ENCODE peak calls at places on chromosomes 12 and 14, in seven cellular contexts. One of them, this sample, is unnamed.

GRCh38 chr12:99959549-99960170 is 25.1 kb downstream of the ANKS1B start:
- DNase-seq in IMR-90: no peak
- DNase-seq in SK-N-SH: peak
- DNase-seq in fibroblast of lung: peak
- DNase-seq in A549: peak
- DNase-seq in pancreas: no peak
- DNase-seq in upper lobe of right lung: no peak
- DNase-seq in this sample: no peak

GRCh38 chr14:102893452-102893851 is 29.0 kb upstream of the AMN start:
- DNase-seq in upper lobe of right lung: peak
- DNase-seq in IMR-90: peak
- DNase-seq in SK-N-SH: no peak
- DNase-seq in pancreas: no peak
- DNase-seq in fibroblast of lung: peak
- DNase-seq in A549: no peak
- DNase-seq in this sample: peak

GRCh38 chr12:79019672-79020071 is 155.1 kb downstream of the SYT1 start:
- DNase-seq in A549: no peak
- DNase-seq in fibroblast of lung: no peak
- DNase-seq in pancreas: no peak
- DNase-seq in SK-N-SH: no peak
- DNase-seq in upper lobe of right lung: no peak
- DNase-seq in IMR-90: no peak
- DNase-seq in this sample: no peak

GRCh38 chr14:100874411-100875091 is 29.0 kb downstream of the RTL1 start:
- DNase-seq in SK-N-SH: no peak
- DNase-seq in IMR-90: no peak
- DNase-seq in A549: no peak
- DNase-seq in fibroblast of lung: no peak
- DNase-seq in pancreas: peak
- DNase-seq in upper lobe of right lung: peak
- DNase-seq in this sample: no peak

GRCh38 chr12:90261283-90261682 is 552.6 kb upstream of the ATP2B1 start:
- DNase-seq in SK-N-SH: no peak
- DNase-seq in pancreas: no peak
- DNase-seq in fibroblast of lung: no peak
- DNase-seq in A549: no peak
- DNase-seq in IMR-90: peak
- DNase-seq in upper lobe of right lung: no peak
- DNase-seq in this sample: no peak

GRCh38 chr12:105331805-105332251 is 1.3 kb downstream of the C12orf75 start:
- DNase-seq in fibroblast of lung: peak
- DNase-seq in IMR-90: no peak
- DNase-seq in SK-N-SH: peak
- DNase-seq in A549: no peak
- DNase-seq in upper lobe of right lung: no peak
- DNase-seq in pancreas: no peak
- DNase-seq in this sample: no peak

GRCh38 chr14:61620130-61620946 is 75.0 kb upstream of the HIF1A start:
- DNase-seq in fibroblast of lung: peak
- DNase-seq in IMR-90: peak
- DNase-seq in SK-N-SH: no peak
- DNase-seq in A549: no peak
- DNase-seq in upper lobe of right lung: no peak
- DNase-seq in pancreas: no peak
- DNase-seq in this sample: no peak

GRCh38 chr14:22427771-22428228 is 161.2 kb downstream of the DAD1 start:
- DNase-seq in upper lobe of right lung: no peak
- DNase-seq in SK-N-SH: no peak
- DNase-seq in IMR-90: peak
- DNase-seq in A549: peak
- DNase-seq in fibroblast of lung: peak
- DNase-seq in pancreas: no peak
- DNase-seq in this sample: peak

GRCh38 chr14:103056322-103057027 is 874 bp downstream of the CDC42BPB start:
- DNase-seq in SK-N-SH: peak
- DNase-seq in IMR-90: peak
- DNase-seq in A549: peak
- DNase-seq in upper lobe of right lung: peak
- DNase-seq in pancreas: peak
- DNase-seq in fibroblast of lung: peak
- DNase-seq in this sample: peak

GRCh38 chr12:26919216-26919555 is 18.6 kb downstream of the INTS13 start:
- DNase-seq in upper lobe of right lung: no peak
- DNase-seq in fibroblast of lung: no peak
- DNase-seq in SK-N-SH: no peak
- DNase-seq in pancreas: no peak
- DNase-seq in A549: no peak
- DNase-seq in IMR-90: no peak
- DNase-seq in this sample: no peak

GRCh38 chr14:34944744-34945143 is 38.0 kb upstream of the SRP54 start:
- DNase-seq in A549: no peak
- DNase-seq in fibroblast of lung: no peak
- DNase-seq in SK-N-SH: no peak
- DNase-seq in IMR-90: no peak
- DNase-seq in pancreas: no peak
- DNase-seq in upper lobe of right lung: no peak
- DNase-seq in this sample: no peak

GRCh38 chr12:93698307-93699092 is 21.3 kb downstream of the CRADD start:
- DNase-seq in fibroblast of lung: no peak
- DNase-seq in A549: no peak
- DNase-seq in SK-N-SH: no peak
- DNase-seq in upper lobe of right lung: no peak
- DNase-seq in pancreas: no peak
- DNase-seq in IMR-90: peak
- DNase-seq in this sample: no peak

GRCh38 chr12:46343122-46343852 is 29.3 kb downstream of the SLC38A2 start:
- DNase-seq in upper lobe of right lung: no peak
- DNase-seq in SK-N-SH: no peak
- DNase-seq in A549: no peak
- DNase-seq in IMR-90: no peak
- DNase-seq in fibroblast of lung: no peak
- DNase-seq in pancreas: no peak
- DNase-seq in this sample: no peak

GRCh38 chr12:79127268-79127895 is 262.8 kb downstream of the SYT1 start:
- DNase-seq in IMR-90: peak
- DNase-seq in upper lobe of right lung: no peak
- DNase-seq in fibroblast of lung: peak
- DNase-seq in pancreas: no peak
- DNase-seq in A549: no peak
- DNase-seq in SK-N-SH: no peak
- DNase-seq in this sample: no peak

GRCh38 chr12:42372154-42372791 is 46.3 kb downstream of the PPHLN1 start:
- DNase-seq in upper lobe of right lung: no peak
- DNase-seq in A549: peak
- DNase-seq in pancreas: no peak
- DNase-seq in fibroblast of lung: peak
- DNase-seq in IMR-90: peak
- DNase-seq in SK-N-SH: peak
- DNase-seq in this sample: no peak

GRCh38 chr12:2054091-2055018 is 1.6 kb downstream of the CACNA1C start:
- DNase-seq in SK-N-SH: peak
- DNase-seq in pancreas: no peak
- DNase-seq in fibroblast of lung: no peak
- DNase-seq in upper lobe of right lung: no peak
- DNase-seq in A549: no peak
- DNase-seq in IMR-90: no peak
- DNase-seq in this sample: no peak
- H3K4me3 ChIP-seq in SK-N-SH: peak
- H3K4me3 ChIP-seq in pancreas: peak
- H3K4me3 ChIP-seq in fibroblast of lung: peak
- H3K4me3 ChIP-seq in upper lobe of right lung: peak
- H3K4me3 ChIP-seq in A549: no peak
- H3K4me3 ChIP-seq in IMR-90: peak
- H3K4me3 ChIP-seq in this sample: no peak

DNA sequence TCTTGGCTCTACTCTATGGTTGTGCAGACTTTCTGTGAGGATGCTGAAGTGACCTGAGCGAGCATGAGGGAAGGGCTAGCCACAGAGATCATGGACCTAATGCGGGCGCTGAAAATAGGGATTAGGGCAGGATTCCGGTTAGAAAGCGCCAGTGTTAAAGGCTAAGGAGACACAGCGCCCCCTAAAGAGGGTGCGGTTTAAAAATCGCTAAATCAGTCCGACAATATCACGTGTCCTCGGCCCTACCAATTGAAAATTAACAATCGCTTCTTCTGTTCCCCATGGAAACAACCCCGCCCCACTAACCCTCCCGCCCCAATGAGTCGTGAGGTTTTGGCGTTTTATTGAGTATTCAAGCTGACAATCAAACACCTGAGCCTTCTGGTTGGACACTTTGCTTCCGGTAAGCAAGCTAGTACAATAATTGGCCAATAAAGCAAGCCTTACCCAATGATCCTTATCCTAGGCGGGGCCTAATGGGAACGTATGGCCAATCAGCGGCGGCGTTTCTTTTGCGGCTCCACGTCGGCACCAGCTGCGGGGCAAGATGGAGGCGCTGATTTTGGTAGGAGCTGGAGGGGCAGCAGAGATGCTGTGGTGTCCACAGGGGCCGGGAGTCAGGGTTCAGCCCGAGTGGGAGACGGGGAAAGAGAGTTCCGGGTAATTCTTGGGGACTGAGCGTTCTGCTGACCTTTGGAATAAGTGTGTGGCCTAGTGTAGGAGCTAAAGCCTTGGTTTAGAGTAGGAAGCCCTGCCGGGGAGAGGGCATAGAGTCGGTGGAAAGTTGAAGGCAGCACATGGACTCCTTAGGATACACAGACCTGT is at the start of gene COPZ1:
- DNase-seq in upper lobe of right lung: peak
- DNase-seq in SK-N-SH: peak
- DNase-seq in pancreas: peak
- DNase-seq in fibroblast of lung: peak
- DNase-seq in IMR-90: peak
- DNase-seq in A549: peak
- DNase-seq in this sample: peak
- TF ChIP-seq CTCF in upper lobe of right lung: peak
- TF ChIP-seq CTCF in SK-N-SH: peak
- TF ChIP-seq CTCF in pancreas: peak
- TF ChIP-seq CTCF in fibroblast of lung: peak
- TF ChIP-seq CTCF in IMR-90: peak
- TF ChIP-seq CTCF in A549: peak
- TF ChIP-seq CTCF in this sample: peak

GRCh38 chr12:67509987-67510386 is 138.6 kb upstream of the DYRK2 start:
- DNase-seq in A549: no peak
- DNase-seq in upper lobe of right lung: no peak
- DNase-seq in IMR-90: peak
- DNase-seq in SK-N-SH: no peak
- DNase-seq in pancreas: no peak
- DNase-seq in fibroblast of lung: peak
- DNase-seq in this sample: no peak

GRCh38 chr12:67512061-67512460 is 136.5 kb upstream of the DYRK2 start:
- DNase-seq in fibroblast of lung: no peak
- DNase-seq in pancreas: no peak
- DNase-seq in upper lobe of right lung: no peak
- DNase-seq in A549: no peak
- DNase-seq in SK-N-SH: no peak
- DNase-seq in IMR-90: no peak
- DNase-seq in this sample: no peak

GRCh38 chr12:67514502-67514901 is 134.0 kb upstream of the DYRK2 start:
- DNase-seq in pancreas: no peak
- DNase-seq in A549: no peak
- DNase-seq in IMR-90: no peak
- DNase-seq in SK-N-SH: no peak
- DNase-seq in fibroblast of lung: no peak
- DNase-seq in upper lobe of right lung: no peak
- DNase-seq in this sample: no peak

GRCh38 chr12:67506739-67507138 is 141.8 kb upstream of the DYRK2 start:
- DNase-seq in pancreas: no peak
- DNase-seq in IMR-90: no peak
- DNase-seq in SK-N-SH: no peak
- DNase-seq in A549: no peak
- DNase-seq in upper lobe of right lung: no peak
- DNase-seq in fibroblast of lung: no peak
- DNase-seq in this sample: no peak

DNA sequence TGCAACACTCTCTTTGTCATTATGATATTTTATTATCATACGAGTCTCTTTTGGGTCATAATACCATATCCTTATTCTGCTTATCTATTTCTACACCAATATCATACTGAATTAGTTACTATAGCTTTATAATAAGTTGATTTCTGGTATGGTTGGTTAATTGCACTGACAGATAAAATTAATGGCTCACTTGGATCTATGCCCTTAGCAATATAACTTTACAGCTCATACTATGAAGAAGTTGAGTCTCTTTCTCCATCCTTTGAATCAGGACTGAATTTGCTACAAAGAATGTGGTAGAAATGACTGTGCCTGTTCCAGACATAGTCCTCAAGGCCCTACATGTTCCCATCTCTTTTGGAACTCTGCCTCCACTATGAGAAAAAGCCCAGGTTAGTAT is 139.7 kb upstream of the DYRK2 start:
- DNase-seq in IMR-90: no peak
- DNase-seq in SK-N-SH: no peak
- DNase-seq in fibroblast of lung: no peak
- DNase-seq in A549: no peak
- DNase-seq in upper lobe of right lung: no peak
- DNase-seq in pancreas: no peak
- DNase-seq in this sample: no peak
- H3K4me3 ChIP-seq in IMR-90: no peak
- H3K4me3 ChIP-seq in SK-N-SH: no peak
- H3K4me3 ChIP-seq in fibroblast of lung: no peak
- H3K4me3 ChIP-seq in A549: no peak
- H3K4me3 ChIP-seq in upper lobe of right lung: no peak
- H3K4me3 ChIP-seq in pancreas: no peak
- H3K4me3 ChIP-seq in this sample: no peak

GRCh38 chr14:51202914-51203665 is 37.0 kb upstream of the TMX1 start:
- DNase-seq in SK-N-SH: no peak
- DNase-seq in fibroblast of lung: no peak
- DNase-seq in IMR-90: no peak
- DNase-seq in upper lobe of right lung: no peak
- DNase-seq in A549: no peak
- DNase-seq in pancreas: no peak
- DNase-seq in this sample: peak
- TF ChIP-seq CTCF in SK-N-SH: no peak
- TF ChIP-seq CTCF in fibroblast of lung: no peak
- TF ChIP-seq CTCF in IMR-90: no peak
- TF ChIP-seq CTCF in upper lobe of right lung: no peak
- TF ChIP-seq CTCF in A549: no peak
- TF ChIP-seq CTCF in pancreas: no peak
- TF ChIP-seq CTCF in this sample: no peak